ENCODE peak calls at places on chromosomes 3 and 15, in seven cellular contexts. M is gastrocnemius medialis, D is suprapubic skin, W is endothelial cell of umbilical vein, Y is OCI-LY7, F is left ventricle myocardium inferior, A is cardiac muscle cell. U is an unnamed sample.
A peak's percentile ranks its signal among the peaks of the same experiment; 100 is the strongest.

GRCh38 chr3:120284702-120285507 is at the start of gene GPR156:
- DNase-seq in M (no peak), D (no peak), Y (no peak), A (peak; percentile 30), W (no peak), F (no peak), U (no peak)

GRCh38 chr3:81485444-81485865 is 276.0 kb downstream of the GBE1 start:
- DNase-seq in F (no peak), Y (peak; percentile 3), M (no peak), D (no peak), W (peak; percentile 93), A (no peak), U (peak; percentile 65)

GRCh38 chr3:149618151-149619123 is 39.4 kb downstream of the WWTR1 start:
- DNase-seq in D (no peak), W (peak; percentile 93), Y (no peak), A (peak; percentile 90), F (peak; percentile 29), M (no peak), U (peak; percentile 87)

GRCh38 chr3:21944251-21944650 is 193.2 kb upstream of the ZNF385D start:
- DNase-seq in D (no peak), W (no peak), A (peak; percentile 12), F (no peak), Y (no peak), M (no peak), U (no peak)

GRCh38 chr3:179671309-179671708 is 18.5 kb downstream of the USP13 start:
- DNase-seq in W (no peak), D (no peak), A (no peak), Y (no peak), F (no peak), M (no peak), U (no peak)

GRCh38 chr3:191051037-191051436 is 148.0 kb upstream of the OSTN start:
- DNase-seq in Y (peak; percentile 64), A (peak; percentile 50), M (no peak), D (no peak), W (peak; percentile 27), F (no peak), U (no peak)

GRCh38 chr3:50651875-50652529 is 22.7 kb upstream of the DOCK3 start:
- DNase-seq in M (no peak), D (no peak), W (no peak), A (no peak), Y (no peak), F (no peak), U (no peak)

GRCh38 chr15:57153140-57153539 is 223.2 kb upstream of the CGNL1 start:
- DNase-seq in D (no peak), F (no peak), A (no peak), Y (no peak), M (no peak), W (peak; percentile 91), U (no peak)

DNA sequence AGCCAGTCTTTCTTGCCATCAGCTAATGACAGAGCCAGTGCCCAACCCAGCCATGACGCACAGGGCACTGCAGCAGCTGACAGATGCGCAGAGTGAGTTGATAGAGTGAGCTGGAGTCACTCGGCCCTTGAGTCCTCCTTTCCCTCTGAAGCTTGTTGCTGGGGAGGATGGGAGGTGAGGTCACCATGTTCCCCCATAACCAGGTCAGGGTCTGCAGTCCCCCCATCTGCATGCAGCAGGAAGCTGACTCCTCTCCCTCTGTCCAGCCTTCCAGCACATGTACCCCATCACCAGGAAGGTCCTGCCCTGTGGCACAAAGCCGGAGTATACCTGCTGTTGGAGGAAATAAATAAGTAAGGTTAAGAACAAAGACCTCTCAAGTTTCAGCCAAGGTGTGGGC is 174.6 kb downstream of the ABHD5 start:
- DNase-seq in A (no peak), M (no peak), Y (no peak), W (no peak), F (no peak), D (peak; percentile 26), U (no peak)
- H3K4me1 ChIP-seq in A (no peaks in the 10 kb centered on the region), M (no peaks in the 10 kb centered on the region), Y (no peaks in the 10 kb centered on the region), W (peaks cover 10% of the 10 kb centered on the region), F (no peaks in the 10 kb centered on the region), D (no peaks in the 10 kb centered on the region), U (peaks cover 32% of the 10 kb centered on the region)

GRCh38 chr3:94525039-94525438 is 462.2 kb downstream of the NSUN3 start:
- DNase-seq in Y (no peak), M (no peak), D (no peak), F (no peak), A (peak; percentile 61), W (no peak), U (no peak)
- TF ChIP-seq CTCF in Y (peak; percentile 21), M (no peak), D (peak; percentile 22), F (peak; percentile 54), A (peak; percentile 45), W (no peak), U (no peak)

GRCh38 chr15:91940466-91941381 is 87.2 kb downstream of the SLCO3A1 start:
- DNase-seq in A (no peak), M (no peak), Y (no peak), D (no peak), W (no peak), F (no peak), U (no peak)
- H3K4me3 ChIP-seq in A (no peak overlapping the region), M (no peak overlapping the region), Y (no peak overlapping the region), D (no peak overlapping the region), W (no peak overlapping the region), F (no peak overlapping the region), U (no peak overlapping the region)

DNA sequence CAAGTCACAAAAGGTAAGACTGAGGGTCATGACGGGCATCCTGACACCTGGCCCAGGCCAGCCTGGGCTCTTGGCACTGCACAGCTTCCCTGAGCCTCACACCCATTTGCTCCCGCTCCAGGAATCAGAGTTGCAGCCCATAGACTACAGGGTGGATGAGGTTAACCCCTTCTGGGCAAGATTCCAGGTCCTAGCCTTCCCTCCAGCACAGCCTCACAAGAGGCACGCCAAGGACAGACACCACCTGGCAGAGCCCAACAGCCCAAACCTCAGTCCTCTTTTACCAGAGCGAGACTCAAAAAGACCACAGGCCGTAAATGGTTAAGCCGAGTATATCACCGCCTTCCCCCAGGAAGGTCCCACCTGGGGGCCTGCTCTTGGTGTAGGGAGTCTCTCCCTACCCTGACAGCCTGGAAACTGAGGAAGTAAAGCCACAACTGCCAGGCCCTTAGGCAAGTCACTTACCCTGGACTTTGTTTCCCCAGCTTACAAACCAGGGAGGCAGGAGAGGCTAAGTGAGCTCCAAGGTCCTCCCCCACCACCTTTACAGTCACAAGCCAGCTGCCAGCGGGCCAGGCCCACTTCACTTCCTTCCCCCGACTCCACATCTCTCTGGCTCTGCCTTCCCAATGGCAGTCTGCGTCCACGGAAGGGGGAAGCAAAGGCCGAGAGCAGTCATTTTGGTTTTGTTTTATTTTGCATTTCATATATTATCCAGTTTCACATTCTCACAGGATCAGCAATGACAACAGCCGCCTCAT is 36.0 kb downstream of the RBPMS2 start:
- DNase-seq in M (no peak), F (no peak), Y (no peak), W (no peak), A (no peak), D (no peak), U (no peak)
- H3K4me1 ChIP-seq in M (no peaks in the 10 kb centered on the region), F (peaks cover 63% of the 10 kb centered on the region), Y (no peaks in the 10 kb centered on the region), W (no peaks in the 10 kb centered on the region), A (peaks cover 6% of the 10 kb centered on the region), D (no peaks in the 10 kb centered on the region), U (no peaks in the 10 kb centered on the region)

GRCh38 chr15:44243829-44244228 is 44.7 kb upstream of the GOLM2 start:
- DNase-seq in Y (no peak), D (no peak), A (no peak), F (no peak), M (no peak), W (no peak), U (no peak)
- TF ChIP-seq CTCF in Y (peak; percentile 30), D (no peak), A (no peak), F (no peak), M (no peak), W (no peak), U (no peak)

GRCh38 chr3:17740703-17741102 is 1.7 kb downstream of the TBC1D5 start:
- DNase-seq in W (peak; percentile 33), Y (peak; percentile 67), D (no peak), A (peak; percentile 12), F (no peak), M (no peak), U (no peak)
- H3K4me3 ChIP-seq in W (no peak overlapping the region), Y (peak overlapping the region; percentile 81), D (peak overlapping the region; percentile 95), A (peak overlapping the region; percentile 86), F (peak overlapping the region; percentile 94), M (peak overlapping the region; percentile 96), U (peak overlapping the region; percentile 73)

GRCh38 chr3:156702367-156702766 is 28.0 kb downstream of the TIPARP start:
- DNase-seq in W (no peak), M (no peak), Y (no peak), F (no peak), A (no peak), D (no peak), U (no peak)
- H3K4me1 ChIP-seq in W (no peaks in the 10 kb centered on the region), M (no peaks in the 10 kb centered on the region), Y (peaks cover 8% of the 10 kb centered on the region), F (peaks cover 16% of the 10 kb centered on the region), A (no peaks in the 10 kb centered on the region), D (no peaks in the 10 kb centered on the region), U (no peaks in the 10 kb centered on the region)

GRCh38 chr15:86135030-86135429 is 55.4 kb downstream of the AGBL1 start:
- DNase-seq in D (no peak), A (peak; percentile 4), M (peak; percentile 86), Y (no peak), W (no peak), F (peak; percentile 17), U (no peak)

GRCh38 chr15:86138798-86139197 is 59.1 kb downstream of the AGBL1 start:
- DNase-seq in D (no peak), A (no peak), F (no peak), M (no peak), Y (no peak), W (no peak), U (no peak)

DNA sequence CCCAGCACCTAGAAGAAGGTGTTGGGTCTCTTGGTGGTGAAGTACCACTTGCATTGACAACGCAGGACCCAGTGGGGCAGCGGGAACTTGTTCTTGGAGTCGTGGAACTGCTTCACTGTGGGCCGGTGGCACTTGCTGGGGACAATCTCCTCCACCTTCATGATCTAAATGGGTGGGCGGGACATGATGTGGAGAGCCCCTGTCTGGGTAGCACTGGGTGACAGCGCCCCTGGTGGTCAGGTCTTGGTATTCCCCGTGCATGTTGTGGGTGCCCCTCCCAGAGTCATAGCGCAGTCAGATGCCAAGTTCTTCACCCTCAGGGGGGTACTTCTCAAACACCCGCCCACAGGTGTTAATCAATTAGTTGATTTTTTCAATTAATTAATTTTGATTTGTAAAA is 60.2 kb downstream of the AGBL1 start:
- DNase-seq in M (no peak), D (no peak), Y (peak; percentile 37), A (no peak), W (no peak), F (no peak), U (no peak)
- TF ChIP-seq CTCF in M (no peak), D (no peak), Y (peak; percentile 84), A (no peak), W (no peak), F (no peak), U (no peak)

GRCh38 chr3:100525753-100526612 is 33.6 kb downstream of the TMEM45A start:
- DNase-seq in F (no peak), Y (no peak), W (no peak), M (no peak), D (no peak), A (peak; percentile 21), U (peak; percentile 38)
- H3K4me3 ChIP-seq in F (no peak overlapping the region), Y (no peak overlapping the region), W (no peak overlapping the region), M (no peak overlapping the region), D (peak overlapping the region; percentile 18), A (no peak overlapping the region), U (no peak overlapping the region)

DNA sequence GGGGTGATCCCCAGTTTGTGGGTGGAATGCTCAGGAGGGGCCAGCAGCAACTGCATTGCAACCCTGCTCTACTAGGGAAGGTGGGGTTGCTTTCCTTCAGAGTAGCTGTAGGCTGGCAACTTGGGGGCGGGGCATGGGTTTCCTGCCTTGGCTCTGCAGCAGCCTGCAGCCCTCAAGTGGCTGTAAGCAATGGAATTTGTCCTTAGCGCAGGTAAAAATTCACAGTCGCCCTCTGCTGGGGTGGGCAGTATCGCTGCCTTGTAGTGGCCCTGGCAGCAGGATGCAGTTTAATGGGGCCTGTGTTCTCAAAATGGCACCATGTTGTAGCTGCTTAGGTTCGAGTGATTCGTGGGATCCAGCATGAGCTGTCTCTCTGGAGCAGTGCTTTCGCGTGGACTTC is 29.8 kb downstream of the STT3B start:
- DNase-seq in W (no peak), D (no peak), F (peak; percentile 12), M (no peak), Y (peak; percentile 23), A (peak; percentile 51), U (no peak)
- H3K4me1 ChIP-seq in W (peaks cover 4% of the 10 kb centered on the region), D (peaks cover 5% of the 10 kb centered on the region), F (peaks cover 57% of the 10 kb centered on the region), M (peaks cover 43% of the 10 kb centered on the region), Y (no peaks in the 10 kb centered on the region), A (peaks cover 11% of the 10 kb centered on the region), U (peaks cover 43% of the 10 kb centered on the region)